ENCODE peak calls at places on chromosomes 5 and 9, in nine cellular contexts. E is LoVo; P is Right ventricle myocardium inferior; K is activated CD4-positive, alpha-beta T cell treated with anti-CD3 and anti-CD28 coated beads, Interleukin-2, amount 50 U/mL, for 48 hours; R is kidney tubule cell; Q is WTC11; O is lower lobe of right lung; V is EH; J is stimulated activated CD8-positive, alpha-beta memory T cell treated with anti-CD3 and anti-CD28 coated beads, Interleukin-2, amount 100 ng/mL, for 48 hours. N is an unnamed sample.

GRCh38 chr9:117394655-117395054 is 20.2 kb downstream of the ASTN2 start:
- DNase-seq in K (no peak), Q (no peak), R (no peak), P (no peak), V (no peak), O (no peak), J (no peak), E (no peak), N (no peak)

GRCh38 chr9:88711719-88712118 is 176.7 kb downstream of the NXNL2 start:
- DNase-seq in Q (no peak), E (no peak), P (no peak), V (no peak), K (no peak), O (no peak), R (no peak), J (no peak), N (no peak)

GRCh38 chr5:142439208-142439607 is 114.4 kb upstream of the SPRY4 start:
- DNase-seq in Q (no peak), R (no peak), O (no peak), V (no peak), E (no peak), J (no peak), K (no peak), P (no peak), N (no peak)

GRCh38 chr5:151085517-151086031 is 4.7 kb upstream of the TNIP1 start:
- DNase-seq in Q (no peak), R (peak), J (no peak), O (peak), E (no peak), V (no peak), P (no peak), K (peak), N (peak)

GRCh38 chr5:16179511-16179935 is at the start of gene MARCHF11:
- DNase-seq in O (no peak), V (no peak), P (no peak), E (no peak), Q (peak), R (no peak), J (no peak), K (no peak), N (no peak)

GRCh38 chr5:108727639-108728565 is 19.8 kb upstream of the FER start:
- DNase-seq in R (peak), J (peak), V (peak), Q (peak), P (peak), E (peak), O (peak), K (peak), N (peak)

GRCh38 chr5:126972062-126972895 is 58.1 kb downstream of the MARCHF3 start:
- DNase-seq in K (peak), Q (no peak), V (no peak), J (no peak), E (no peak), R (no peak), O (no peak), P (no peak), N (peak)

GRCh38 chr5:56429110-56429561 is 196.0 kb upstream of the ANKRD55 start:
- DNase-seq in R (peak), E (no peak), K (no peak), P (no peak), J (no peak), O (no peak), V (no peak), Q (no peak), N (no peak)

GRCh38 chr9:125748511-125749099 is 1.4 kb downstream of the PBX3 start:
- DNase-seq in K (no peak), V (peak), P (peak), O (no peak), Q (peak), E (no peak), J (no peak), R (no peak), N (peak)

GRCh38 chr9:109286571-109286977 is 34.3 kb downstream of the EPB41L4B start:
- DNase-seq in V (peak), R (peak), E (no peak), J (no peak), O (no peak), K (no peak), P (no peak), Q (no peak), N (no peak)

GRCh38 chr9:69130456-69131441 is 43.3 kb upstream of the TJP2 start:
- DNase-seq in Q (no peak), R (peak), E (no peak), O (no peak), K (no peak), P (no peak), V (peak), J (no peak), N (no peak)

GRCh38 chr9:94031380-94031779 is 52.9 kb upstream of the PTPDC1 start:
- DNase-seq in P (no peak), E (no peak), K (no peak), Q (no peak), V (peak), J (no peak), R (peak), O (no peak), N (no peak)

GRCh38 chr5:74384851-74385250 is 255.7 kb downstream of the ENC1 start:
- DNase-seq in V (peak), K (no peak), Q (no peak), P (no peak), R (peak), J (no peak), E (peak), O (no peak), N (no peak)

GRCh38 chr9:99192786-99193465 is 28.8 kb downstream of the ALG2 start:
- DNase-seq in J (no peak), V (peak), K (no peak), E (no peak), R (no peak), Q (no peak), O (no peak), P (no peak), N (no peak)

GRCh38 chr5:17743580-17744435 is 109.5 kb downstream of the TAF11L14 start:
- DNase-seq in K (no peak), J (no peak), V (no peak), E (no peak), O (no peak), P (no peak), Q (no peak), R (no peak), N (no peak)

GRCh38 chr9:37994639-37995347 is 74.2 kb downstream of the SHB start:
- DNase-seq in K (peak), R (peak), O (peak), Q (no peak), V (peak), J (peak), E (no peak), P (peak), N (peak)

GRCh38 chr5:173689171-173689676 is 72.8 kb upstream of the BOD1 start:
- DNase-seq in O (no peak), K (no peak), J (no peak), E (peak), P (no peak), R (peak), V (no peak), Q (no peak), N (no peak)

GRCh38 chr5:128774605-128775004 is 190.7 kb upstream of the SLC27A6 start:
- DNase-seq in E (peak), R (no peak), J (no peak), O (no peak), Q (no peak), P (no peak), V (no peak), K (no peak), N (no peak)

GRCh38 chr9:15885464-15885863 is 332.6 kb downstream of the CCDC171 start:
- DNase-seq in E (no peak), J (no peak), K (no peak), O (no peak), Q (no peak), V (no peak), P (no peak), R (no peak), N (no peak)

GRCh38 chr9:133693703-133694529 is 44.2 kb downstream of the SARDH start:
- DNase-seq in V (no peak), J (no peak), Q (no peak), K (no peak), E (no peak), O (no peak), R (no peak), P (peak), N (no peak)

GRCh38 chr9:82454509-82455190 is 466.1 kb downstream of the SPATA31D1 start:
- DNase-seq in Q (no peak), E (no peak), J (no peak), R (no peak), O (no peak), P (no peak), V (no peak), K (no peak), N (no peak)

GRCh38 chr5:104189031-104189430 is 626.4 kb upstream of the NUDT12 start:
- DNase-seq in R (no peak), P (no peak), Q (no peak), E (no peak), V (peak), J (no peak), O (no peak), K (no peak), N (no peak)

GRCh38 chr9:72509635-72510034 is 11.8 kb upstream of the TMC1 start:
- DNase-seq in R (peak), J (no peak), K (no peak), P (no peak), O (no peak), V (peak), Q (no peak), E (no peak), N (no peak)

GRCh38 chr9:15837079-15837679 is 284.3 kb downstream of the CCDC171 start:
- DNase-seq in J (peak), P (no peak), Q (no peak), R (peak), E (peak), K (no peak), O (no peak), V (peak), N (no peak)

GRCh38 chr9:92718086-92719001 is 46.3 kb downstream of the BICD2 start:
- DNase-seq in P (no peak), Q (no peak), O (peak), R (no peak), E (no peak), K (no peak), J (no peak), V (no peak), N (no peak)

GRCh38 chr5:61280766-61281427 is 51.2 kb upstream of the ZSWIM6 start:
- DNase-seq in K (no peak), P (no peak), V (no peak), E (peak), Q (no peak), O (no peak), R (peak), J (no peak), N (no peak)

GRCh38 chr9:108672475-108673065 is 183.2 kb downstream of the ACTL7B start:
- DNase-seq in E (no peak), V (peak), R (peak), Q (no peak), J (no peak), K (no peak), P (no peak), O (no peak), N (no peak)

GRCh38 chr5:113546711-113547159 is 33.2 kb downstream of the YTHDC2 start:
- DNase-seq in R (peak), K (no peak), Q (no peak), J (no peak), P (no peak), V (peak), E (no peak), O (no peak), N (no peak)

GRCh38 chr9:68964102-68964541 is 49.8 kb downstream of the PRKACG start:
- DNase-seq in O (no peak), P (no peak), E (peak), Q (no peak), J (no peak), R (no peak), V (no peak), K (no peak), N (no peak)

GRCh38 chr5:59020611-59021285 is 437.9 kb downstream of the RAB3C start:
- DNase-seq in J (no peak), K (peak), E (peak), Q (no peak), V (no peak), R (peak), P (no peak), O (no peak), N (peak)

GRCh38 chr5:71891856-71892255 is 172.8 kb downstream of the CARTPT start:
- DNase-seq in Q (no peak), J (no peak), K (no peak), P (peak), O (no peak), E (no peak), V (peak), R (peak), N (no peak)